ENCODE peak calls at places on chromosomes 4 and X, in four cellular contexts. Q is PC-9, L is GM23248, D is A673. F is an unnamed sample.

GRCh38 chr4:12949719-12950118 is 534.4 kb downstream of the RAB28 start:
- DNase-seq in Q (no peak), L (no peak), D (no peak), F (no peak)

GRCh38 chr4:153566751-153567150 is 100.6 kb downstream of the TMEM131L start:
- DNase-seq in Q (no peak), L (no peak), D (no peak), F (no peak)

GRCh38 chrX:55924574-55924973 is 207.0 kb downstream of the RRAGB start:
- DNase-seq in Q (no peak), L (no peak), D (no peak), F (no peak)

GRCh38 chr4:150216725-150217124 is 138.5 kb downstream of the DCLK2 start:
- DNase-seq in Q (no peak), L (no peak), D (peak; percentile 32), F (no peak)

GRCh38 chr4:148116264-148116663 is 325.9 kb downstream of the NR3C2 start:
- DNase-seq in Q (no peak), L (peak; percentile 50), D (peak; percentile 90), F (peak; percentile 43)

GRCh38 chrX:9291666-9292065 is 173.2 kb upstream of the TBL1X start:
- DNase-seq in Q (no peak), L (no peak), D (no peak), F (peak; percentile 27)

GRCh38 chr4:152586668-152587067 is 50.8 kb upstream of the FBXW7 start:
- DNase-seq in Q (no peak), L (no peak), D (no peak), F (no peak)

GRCh38 chr4:101103381-101104142 is 243.8 kb downstream of the PPP3CA start:
- DNase-seq in Q (no peak), L (peak; percentile 3), D (peak; percentile 18), F (peak; percentile 66)

GRCh38 chr4:88613417-88613875 is 21.2 kb downstream of the HERC3 start:
- DNase-seq in Q (no peak), L (no peak), D (peak; percentile 55), F (no peak)

GRCh38 chrX:79146552-79147390 is 2.3 kb downstream of the GPR174 start:
- DNase-seq in Q (no peak), L (no peak), D (peak; percentile 45), F (no peak)

GRCh38 chrX:96407043-96407442 is 277.6 kb upstream of the DIAPH2 start:
- DNase-seq in Q (peak; percentile 63), L (peak; percentile 55), D (no peak), F (no peak)

GRCh38 chrX:21738145-21738949 is 19.6 kb downstream of the SMPX start:
- DNase-seq in Q (no peak), L (no peak), D (no peak), F (peak; percentile 96)

GRCh38 chrX:100928660-100929613 is at the start of gene XKRX:
- DNase-seq in Q (peak; percentile 76), L (peak; percentile 53), D (peak; percentile 17), F (peak; percentile 34)

GRCh38 chr4:16588170-16588569 is 310.3 kb downstream of the LDB2 start:
- DNase-seq in Q (no peak), L (no peak), D (no peak), F (no peak)

GRCh38 chrX:2931612-2932011 is 2.5 kb upstream of the ARSD start:
- DNase-seq in Q (no peak), L (no peak), D (no peak), F (no peak)

GRCh38 chr4:117996891-117997290 is 37.4 kb upstream of the NDST3 start:
- DNase-seq in Q (no peak), L (no peak), D (no peak), F (no peak)

GRCh38 chr4:127686656-127687055 is 43.5 kb upstream of the SLC25A31 start:
- DNase-seq in Q (no peak), L (peak; percentile 11), D (no peak), F (no peak)

GRCh38 chr4:152065545-152065944 is 304.7 kb upstream of the GATB start:
- DNase-seq in Q (no peak), L (no peak), D (no peak), F (no peak)

GRCh38 chr4:39044947-39045734 is 12.9 kb upstream of the TMEM156 start:
- DNase-seq in Q (no peak), L (peak; percentile 70), D (no peak), F (peak; percentile 66)

GRCh38 chrX:152912121-152912520 is 14.3 kb downstream of the ZNF185 start:
- DNase-seq in Q (no peak), L (no peak), D (peak; percentile 22), F (no peak)

GRCh38 chrX:44507292-44507691 is 35.4 kb downstream of the FUNDC1 start:
- DNase-seq in Q (no peak), L (no peak), D (no peak), F (no peak)

DNA sequence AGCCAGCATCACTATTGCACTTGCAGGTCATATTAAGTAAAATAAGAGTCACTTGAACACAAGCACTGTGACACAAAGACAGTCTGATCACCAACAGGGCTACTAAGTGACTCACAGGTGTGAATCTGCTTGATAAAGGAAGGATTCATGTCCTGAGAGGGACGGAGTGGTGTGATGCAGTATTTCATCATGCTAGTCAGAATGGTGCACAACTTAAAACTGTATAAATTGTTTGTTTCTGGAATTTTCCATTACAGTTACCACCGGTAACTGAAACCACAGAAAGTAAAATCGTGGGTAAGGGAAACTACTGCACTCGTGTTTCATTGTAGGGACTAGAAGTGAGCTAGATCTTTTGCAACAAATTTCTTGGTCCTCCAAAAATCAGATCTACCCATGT is 109.7 kb downstream of the ELOVL6 start:
- DNase-seq in Q (no peak), L (peak; percentile 62), D (no peak), F (no peak)
- H3K27ac ChIP-seq in Q (peak overlapping the region; percentile 34), L (no peak overlapping the region), D (peak overlapping the region; percentile 72), F (peak overlapping the region; percentile 73)

GRCh38 chr4:11337287-11337686 is 91.4 kb downstream of the HS3ST1 start:
- DNase-seq in Q (no peak), L (no peak), D (no peak), F (no peak)

GRCh38 chr4:11343536-11343935 is 85.2 kb downstream of the HS3ST1 start:
- DNase-seq in Q (no peak), L (no peak), D (no peak), F (no peak)

GRCh38 chr4:11338990-11339782 is 89.5 kb downstream of the HS3ST1 start:
- DNase-seq in Q (no peak), L (no peak), D (no peak), F (no peak)

GRCh38 chr4:11341337-11342043 is 87.2 kb downstream of the HS3ST1 start:
- DNase-seq in Q (no peak), L (no peak), D (no peak), F (no peak)

DNA sequence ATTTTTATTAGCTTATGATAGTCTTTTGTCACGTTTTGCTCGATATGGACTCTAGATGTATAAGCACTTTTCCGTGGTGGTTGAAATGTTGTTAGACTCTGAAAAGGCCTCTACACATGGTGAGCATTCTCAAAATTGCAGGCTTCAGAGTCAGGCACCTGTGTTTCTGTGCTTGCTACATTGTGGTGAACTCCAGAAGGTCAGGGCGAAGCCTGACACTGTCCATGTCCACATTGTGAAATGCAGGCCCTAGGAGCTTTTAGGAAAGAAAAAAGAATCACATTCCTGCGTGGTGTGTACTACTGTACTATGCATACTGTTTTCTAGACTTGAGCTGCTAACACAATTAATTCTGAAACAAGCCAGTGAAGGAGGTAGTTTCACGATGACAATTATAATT is 86.3 kb downstream of the HS3ST1 start:
- DNase-seq in Q (no peak), L (no peak), D (no peak), F (no peak)
- H3K27ac ChIP-seq in Q (no peak overlapping the region), L (no peak overlapping the region), D (no peak overlapping the region), F (no peak overlapping the region)

GRCh38 chr4:138047290-138047689 is 194.9 kb downstream of the SLC7A11 start:
- DNase-seq in Q (no peak), L (no peak), D (no peak), F (no peak)

GRCh38 chr4:138050601-138051000 is 191.5 kb downstream of the SLC7A11 start:
- DNase-seq in Q (no peak), L (no peak), D (peak; percentile 40), F (no peak)

GRCh38 chr4:138049350-138049749 is 192.8 kb downstream of the SLC7A11 start:
- DNase-seq in Q (no peak), L (no peak), D (peak; percentile 19), F (no peak)

GRCh38 chr4:138053601-138054322 is 188.4 kb downstream of the SLC7A11 start:
- DNase-seq in Q (no peak), L (peak; percentile 95), D (peak; percentile 53), F (no peak)

GRCh38 chr4:138051157-138051556 is 191.0 kb downstream of the SLC7A11 start:
- DNase-seq in Q (no peak), L (peak; percentile 56), D (no peak), F (no peak)
- H3K27ac ChIP-seq in Q (no peak overlapping the region), L (no peak overlapping the region), D (no peak overlapping the region), F (no peak overlapping the region)

DNA sequence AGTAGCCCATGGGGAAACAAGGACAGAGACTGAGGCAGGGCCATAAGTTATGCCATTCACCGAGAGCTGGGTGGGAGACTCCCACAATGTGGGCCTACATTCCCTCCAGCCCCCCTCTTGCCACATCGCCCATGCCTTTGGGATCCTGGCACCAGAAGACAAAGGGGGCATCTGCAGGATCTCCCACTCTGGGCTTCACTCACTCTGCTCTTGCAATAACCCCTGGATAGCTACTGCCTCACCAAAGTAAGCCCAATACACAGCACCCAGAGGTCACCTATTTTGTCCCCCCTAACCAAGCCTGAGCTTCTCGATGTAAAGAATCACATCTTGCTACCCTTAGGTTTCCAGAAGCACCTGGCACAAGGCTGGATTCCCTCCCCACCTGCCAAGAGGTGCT is 741 bp upstream of the RTL5 start:
- DNase-seq in Q (no peak), L (no peak), D (no peak), F (no peak)
- H3K27ac ChIP-seq in Q (no peak overlapping the region), L (peak overlapping the region; percentile 27), D (no peak overlapping the region), F (no peak overlapping the region)

GRCh38 chr4:7398104-7398423 is 36.7 kb downstream of the PSAPL1 start:
- DNase-seq in Q (no peak), L (no peak), D (peak; percentile 32), F (peak; percentile 97)

GRCh38 chr4:7395635-7396034 is 39.1 kb downstream of the PSAPL1 start:
- DNase-seq in Q (no peak), L (no peak), D (no peak), F (peak; percentile 40)

GRCh38 chr4:7396186-7396585 is 38.5 kb downstream of the PSAPL1 start:
- DNase-seq in Q (no peak), L (no peak), D (no peak), F (no peak)

GRCh38 chr4:7398788-7399432 is 35.8 kb downstream of the PSAPL1 start:
- DNase-seq in Q (no peak), L (no peak), D (no peak), F (no peak)

GRCh38 chr4:7397206-7398103 is 37.3 kb downstream of the PSAPL1 start:
- DNase-seq in Q (no peak), L (no peak), D (no peak), F (peak; percentile 31)
- H3K27ac ChIP-seq in Q (no peak overlapping the region), L (no peak overlapping the region), D (no peak overlapping the region), F (peak overlapping the region; percentile 52)

DNA sequence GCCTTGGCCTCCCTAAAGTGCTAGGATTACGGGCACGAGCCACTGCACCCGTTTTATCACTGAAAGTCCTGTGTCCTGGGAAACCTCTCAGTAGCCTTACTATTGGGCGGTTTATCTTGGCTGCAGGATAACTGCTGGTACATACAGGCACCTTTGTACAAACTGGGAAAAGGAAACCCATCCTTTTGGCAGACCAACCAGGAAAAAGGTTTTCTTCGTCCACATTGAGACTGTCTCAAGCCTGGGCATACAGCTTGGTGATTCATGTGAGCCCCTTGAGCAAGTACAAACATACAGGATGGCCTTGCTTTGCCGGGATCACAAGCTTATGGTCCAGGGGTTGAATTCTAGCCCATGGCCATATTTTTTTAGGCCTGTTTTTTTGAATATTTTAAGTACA is 32.8 kb downstream of the RWDD4 start:
- DNase-seq in Q (no peak), L (no peak), D (no peak), F (no peak)
- H3K27ac ChIP-seq in Q (no peak overlapping the region), L (no peak overlapping the region), D (no peak overlapping the region), F (no peak overlapping the region)